ENCODE peak calls at places on chromosome 6, in four cellular contexts. H is spleen, S is breast epithelium, C is heart left ventricle. N is an unnamed sample.

GRCh38 chr6:80638222-80639055 is 532.0 kb downstream of the BCKDHB start:
- DNase-seq in S (no peak), C (no peak), H (no peak), N (no peak)

GRCh38 chr6:119339941-119340456 is 9.6 kb downstream of the MAN1A1 start:
- DNase-seq in H (no peak), S (no peak), C (no peak), N (no peak)

GRCh38 chr6:56491606-56492328 is 150.9 kb downstream of the DST start:
- DNase-seq in H (no peak), C (peak; percentile 72), S (no peak), N (no peak)

GRCh38 chr6:72218125-72218524 is 331.8 kb downstream of the RIMS1 start:
- DNase-seq in S (no peak), H (no peak), C (no peak), N (no peak)

GRCh38 chr6:32578962-32579361 is 10.7 kb downstream of the HLA-DRB1 start:
- DNase-seq in H (no peak), C (no peak), S (no peak), N (no peak)

GRCh38 chr6:1825277-1825676 is 215.6 kb downstream of the FOXC1 start:
- DNase-seq in S (no peak), H (no peak), C (no peak), N (no peak)

GRCh38 chr6:41768545-41769308 is 11.0 kb downstream of the FRS3 start:
- DNase-seq in S (no peak), C (no peak), H (no peak), N (no peak)

GRCh38 chr6:92967352-92967751 is 452.0 kb downstream of the EPHA7 start:
- DNase-seq in C (no peak), H (no peak), S (no peak), N (no peak)

GRCh38 chr6:34460796-34461507 is 4.9 kb upstream of the PACSIN1 start:
- DNase-seq in H (peak; percentile 31), S (no peak), C (no peak), N (no peak)

GRCh38 chr6:80742481-80742880 is 636.0 kb downstream of the BCKDHB start:
- DNase-seq in C (no peak), H (no peak), S (no peak), N (no peak)

GRCh38 chr6:56445818-56446217 is 196.9 kb downstream of the DST start:
- DNase-seq in H (no peak), S (no peak), C (no peak), N (no peak)

GRCh38 chr6:55713411-55713810 is 134.4 kb upstream of the HMGCLL1 start:
- DNase-seq in H (no peak), S (no peak), C (no peak), N (no peak)

GRCh38 chr6:134642217-134642616 is 307.7 kb downstream of the ALDH8A1 start:
- DNase-seq in H (no peak), S (no peak), C (no peak), N (no peak)

GRCh38 chr6:28496099-28496779 is 19.4 kb downstream of the GPX6 start:
- DNase-seq in H (no peak), C (no peak), S (no peak), N (no peak)

GRCh38 chr6:149014631-149015171 is 267.9 kb downstream of the UST start:
- DNase-seq in S (no peak), H (no peak), C (no peak), N (no peak)

GRCh38 chr6:21586760-21587181 is 6.8 kb upstream of the SOX4 start:
- DNase-seq in C (no peak), H (no peak), S (no peak), N (no peak)

GRCh38 chr6:157298325-157298724 is 25.0 kb downstream of the TMEM242 start:
- DNase-seq in S (no peak), C (no peak), H (no peak), N (no peak)

GRCh38 chr6:167113935-167114910 is 8.7 kb upstream of the CCR6 start:
- DNase-seq in C (no peak), S (no peak), H (peak; percentile 96), N (peak; percentile 38)

GRCh38 chr6:154053141-154053540 is 14.1 kb downstream of the OPRM1 start:
- DNase-seq in S (no peak), H (no peak), C (no peak), N (no peak)

GRCh38 chr6:56463443-56463842 is 179.2 kb downstream of the DST start:
- DNase-seq in C (no peak), H (no peak), S (no peak), N (no peak)

GRCh38 chr6:5082487-5083306 is 2.4 kb upstream of the PPP1R3G start:
- DNase-seq in S (no peak), C (no peak), H (no peak), N (no peak)

GRCh38 chr6:11251553-11252358 is 19.3 kb upstream of the NEDD9 start:
- DNase-seq in H (no peak), C (peak; percentile 55), S (no peak), N (no peak)

GRCh38 chr6:52341861-52342260 is 20.1 kb upstream of the PAQR8 start:
- DNase-seq in H (no peak), S (no peak), C (no peak), N (no peak)

GRCh38 chr6:117167520-117168271 is 97.7 kb upstream of the VGLL2 start:
- DNase-seq in S (no peak), H (no peak), C (no peak), N (no peak)

GRCh38 chr6:170449231-170449630 is 103.9 kb downstream of the PSMB1 start:
- DNase-seq in C (no peak), H (no peak), S (no peak), N (no peak)
- H3K27ac ChIP-seq in C (no peak overlapping the region), H (no peak overlapping the region), S (no peak overlapping the region), N (no peak overlapping the region)

GRCh38 chr6:37351027-37351426 is 2.8 kb upstream of the RNF8 start:
- DNase-seq in C (no peak), H (no peak), S (no peak), N (no peak)

GRCh38 chr6:37352384-37352783 is 1.4 kb upstream of the RNF8 start:
- DNase-seq in H (no peak), C (no peak), S (no peak), N (no peak)

GRCh38 chr6:37354526-37355384 is 972 bp downstream of the RNF8 start:
- DNase-seq in S (no peak), H (peak; percentile 80), C (peak; percentile 27), N (no peak)

GRCh38 chr6:37357288-37357687 is 3.5 kb downstream of the RNF8 start:
- DNase-seq in H (no peak), S (no peak), C (no peak), N (no peak)

DNA sequence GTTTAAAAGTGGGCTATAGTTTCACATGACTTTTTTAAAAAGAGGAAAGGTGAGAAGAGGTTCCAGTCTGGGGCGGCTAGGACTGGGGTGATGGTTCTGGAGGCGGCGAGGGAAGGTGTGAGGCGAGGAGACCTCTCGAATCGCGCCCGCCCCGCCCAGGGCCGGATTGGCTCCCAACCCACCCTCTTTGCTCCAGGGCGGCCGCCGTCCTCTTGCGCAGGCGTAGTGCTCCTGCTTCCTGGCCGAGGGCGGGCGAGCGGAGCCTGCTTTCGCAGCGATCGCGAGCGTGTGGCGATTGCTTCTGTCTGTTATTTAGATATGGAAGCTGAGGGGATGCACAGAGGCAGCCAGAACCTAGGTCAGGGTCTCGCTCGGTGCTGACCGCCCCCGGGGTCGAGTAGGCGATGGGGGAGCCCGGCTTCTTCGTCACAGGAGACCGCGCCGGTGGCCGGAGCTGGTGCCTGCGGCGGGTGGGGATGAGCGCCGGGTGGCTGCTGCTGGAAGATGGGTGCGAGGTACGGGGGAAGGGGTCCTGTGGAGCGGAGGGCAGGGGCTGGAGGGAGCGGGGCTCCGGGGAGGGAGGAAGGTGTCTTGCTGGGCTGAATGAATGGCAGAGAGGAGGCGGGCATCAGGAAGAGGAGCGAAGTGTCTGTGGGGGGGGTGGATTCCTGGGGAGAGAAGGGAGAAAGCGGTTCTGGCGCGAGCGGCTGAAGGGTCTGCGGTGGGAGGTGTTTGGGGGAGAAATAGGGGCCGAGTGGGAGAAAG is at the start of gene RNF8:
- DNase-seq in S (peak; percentile 81), H (peak; percentile 97), C (peak; percentile 93), N (peak; percentile 26)
- TF ChIP-seq POLR2A in S (no peak), H (no peak), C (peak; percentile 67), N (peak; percentile 58)

DNA sequence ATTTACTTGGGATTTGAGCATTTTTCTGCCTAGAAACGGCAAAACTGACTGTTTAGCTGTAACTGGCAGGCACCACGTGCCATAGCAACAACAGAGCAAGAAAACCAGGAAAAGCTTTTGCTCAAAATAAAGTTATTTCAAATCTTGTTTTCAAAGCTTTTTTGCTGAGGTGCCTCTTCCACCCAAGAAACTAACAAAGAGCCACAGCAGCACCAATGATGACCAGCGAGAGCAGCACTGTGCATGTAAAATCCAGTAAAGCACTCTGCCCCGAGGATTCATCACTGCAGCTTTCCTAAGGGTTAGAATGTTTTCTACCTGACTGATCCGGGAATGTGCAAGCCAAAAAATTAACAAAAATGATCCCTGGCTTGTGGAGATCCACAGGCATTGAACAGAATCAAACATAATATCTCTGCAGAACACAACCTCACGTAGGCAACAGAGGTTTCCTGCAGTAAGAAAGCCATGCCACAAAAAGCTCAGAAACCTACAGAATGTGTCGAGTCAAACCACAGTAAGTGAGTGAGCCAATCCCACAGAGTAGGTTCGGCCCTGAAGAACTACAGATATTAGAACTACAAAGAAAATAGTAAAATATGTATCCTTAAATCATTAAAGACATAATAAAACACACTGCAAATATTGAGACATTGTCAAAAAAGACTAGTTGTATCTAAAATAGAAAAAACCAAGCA is 7.4 kb upstream of the ULBP3 start:
- DNase-seq in C (no peak), H (no peak), S (no peak), N (no peak)
- TF ChIP-seq CTCF in C (no peak), H (no peak), S (no peak), N (no peak)

GRCh38 chr6:169370054-169370453 is 116.4 kb upstream of the THBS2 start:
- DNase-seq in H (no peak), S (no peak), C (no peak), N (no peak)

GRCh38 chr6:169367507-169367906 is 113.9 kb upstream of the THBS2 start:
- DNase-seq in S (no peak), C (no peak), H (no peak), N (no peak)

GRCh38 chr6:169370666-169371343 is 117.2 kb upstream of the THBS2 start:
- DNase-seq in H (no peak), S (no peak), C (no peak), N (no peak)

GRCh38 chr6:169366177-169366901 is 112.7 kb upstream of the THBS2 start:
- DNase-seq in S (no peak), C (no peak), H (no peak), N (no peak)

DNA sequence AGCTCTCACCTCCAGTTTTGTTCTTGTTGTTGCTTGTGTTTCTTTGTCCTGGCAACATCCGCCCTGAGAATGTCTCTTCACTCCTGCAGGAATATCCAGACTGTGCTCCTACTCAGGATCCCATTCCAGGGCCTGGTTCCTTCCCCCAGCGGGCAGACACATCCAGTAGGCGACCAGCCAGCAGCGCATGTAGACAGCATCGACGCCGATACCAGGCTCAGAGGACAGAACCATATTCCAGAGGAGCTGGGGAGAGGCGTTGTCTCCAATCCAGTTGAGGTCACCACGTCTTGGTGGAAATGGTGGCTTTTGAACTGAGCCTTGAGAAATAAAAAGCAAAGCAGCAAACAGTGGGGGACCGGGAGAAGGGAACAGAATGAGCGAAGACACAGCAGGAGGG is 114.6 kb upstream of the THBS2 start:
- DNase-seq in C (no peak), S (no peak), H (no peak), N (no peak)
- H3K27ac ChIP-seq in C (no peak overlapping the region), S (no peak overlapping the region), H (no peak overlapping the region), N (no peak overlapping the region)

GRCh38 chr6:137216875-137217553 is 2.2 kb downstream of the IFNGR1 start:
- DNase-seq in S (no peak), H (peak; percentile 75), C (no peak), N (no peak)
- TF ChIP-seq POLR2A in S (no peak), H (no peak), C (no peak), N (no peak)

GRCh38 chr6:169288591-169288990 is 34.9 kb upstream of the THBS2 start:
- DNase-seq in H (no peak), C (no peak), S (no peak), N (no peak)
- TF ChIP-seq CTCF in H (no peak), C (no peak), S (no peak), N (no peak)

GRCh38 chr6:31403283-31403989 is at the start of gene MICA:
- DNase-seq in S (peak; percentile 94), H (peak; percentile 94), C (peak; percentile 90), N (peak; percentile 39)
- H3K27ac ChIP-seq in S (peak within 1 kb of the TSS; percentile 98), H (peak within 1 kb of the TSS; percentile 99), C (peak within 1 kb of the TSS; percentile 100), N (peak within 1 kb of the TSS; percentile 99)

N was measured in esophagus squamous epithelium.